ENCODE peak calls at places on chromosomes 7 and 10, in eight cellular contexts. One of them, this sample, is unnamed. For H3K4me1, the result is how much of the 10 kb centered on the place peaks cover.

GRCh38 chr7:2928613-2929311 is 84.7 kb upstream of the GNA12 start:
- DNase-seq in tibial artery: no peak
- DNase-seq in GM23338: no peak
- DNase-seq in heart right ventricle: no peak
- DNase-seq in upper lobe of right lung: peak
- DNase-seq in effector memory CD4-positive, alpha-beta T cell: no peak
- DNase-seq in CD8-positive, alpha-beta T cell: no peak
- DNase-seq in foreskin keratinocyte: no peak
- DNase-seq in this sample: no peak

GRCh38 chr7:142308326-142308725 is 50.5 kb upstream of the PRSS58 start:
- DNase-seq in tibial artery: no peak
- DNase-seq in GM23338: no peak
- DNase-seq in heart right ventricle: no peak
- DNase-seq in upper lobe of right lung: no peak
- DNase-seq in effector memory CD4-positive, alpha-beta T cell: no peak
- DNase-seq in CD8-positive, alpha-beta T cell: no peak
- DNase-seq in foreskin keratinocyte: no peak
- DNase-seq in this sample: no peak

GRCh38 chr7:7554021-7554432 is 12.7 kb upstream of the MIOS start:
- DNase-seq in tibial artery: no peak
- DNase-seq in GM23338: no peak
- DNase-seq in heart right ventricle: no peak
- DNase-seq in upper lobe of right lung: no peak
- DNase-seq in effector memory CD4-positive, alpha-beta T cell: no peak
- DNase-seq in CD8-positive, alpha-beta T cell: no peak
- DNase-seq in foreskin keratinocyte: peak
- DNase-seq in this sample: no peak

GRCh38 chr10:8069627-8070026 is 15.1 kb downstream of the GATA3 start:
- DNase-seq in tibial artery: no peak
- DNase-seq in GM23338: no peak
- DNase-seq in heart right ventricle: no peak
- DNase-seq in upper lobe of right lung: no peak
- DNase-seq in effector memory CD4-positive, alpha-beta T cell: no peak
- DNase-seq in CD8-positive, alpha-beta T cell: no peak
- DNase-seq in foreskin keratinocyte: no peak
- DNase-seq in this sample: no peak

GRCh38 chr10:3398825-3399646 is 226.5 kb upstream of the PITRM1 start:
- DNase-seq in tibial artery: no peak
- DNase-seq in GM23338: no peak
- DNase-seq in heart right ventricle: peak
- DNase-seq in upper lobe of right lung: peak
- DNase-seq in effector memory CD4-positive, alpha-beta T cell: no peak
- DNase-seq in CD8-positive, alpha-beta T cell: no peak
- DNase-seq in foreskin keratinocyte: no peak
- DNase-seq in this sample: no peak

GRCh38 chr7:101924171-101924570 is 106.7 kb downstream of the CUX1 start:
- DNase-seq in tibial artery: peak
- DNase-seq in GM23338: no peak
- DNase-seq in heart right ventricle: peak
- DNase-seq in upper lobe of right lung: no peak
- DNase-seq in effector memory CD4-positive, alpha-beta T cell: no peak
- DNase-seq in CD8-positive, alpha-beta T cell: no peak
- DNase-seq in foreskin keratinocyte: no peak
- DNase-seq in this sample: no peak

GRCh38 chr7:151101621-151102396 is 15.5 kb downstream of the AGAP3 start:
- DNase-seq in tibial artery: no peak
- DNase-seq in GM23338: no peak
- DNase-seq in heart right ventricle: no peak
- DNase-seq in upper lobe of right lung: no peak
- DNase-seq in effector memory CD4-positive, alpha-beta T cell: no peak
- DNase-seq in CD8-positive, alpha-beta T cell: no peak
- DNase-seq in foreskin keratinocyte: no peak
- DNase-seq in this sample: no peak

GRCh38 chr7:35878356-35878755 is 77.5 kb downstream of the SEPTIN7 start:
- DNase-seq in tibial artery: no peak
- DNase-seq in GM23338: no peak
- DNase-seq in heart right ventricle: no peak
- DNase-seq in upper lobe of right lung: no peak
- DNase-seq in effector memory CD4-positive, alpha-beta T cell: no peak
- DNase-seq in CD8-positive, alpha-beta T cell: no peak
- DNase-seq in foreskin keratinocyte: no peak
- DNase-seq in this sample: no peak

GRCh38 chr10:110137142-110137545 is 70.3 kb upstream of the MXI1 start:
- DNase-seq in tibial artery: no peak
- DNase-seq in GM23338: peak
- DNase-seq in heart right ventricle: peak
- DNase-seq in upper lobe of right lung: no peak
- DNase-seq in effector memory CD4-positive, alpha-beta T cell: no peak
- DNase-seq in CD8-positive, alpha-beta T cell: no peak
- DNase-seq in foreskin keratinocyte: peak
- DNase-seq in this sample: peak

GRCh38 chr10:59648711-59649201 is 60.9 kb downstream of the SLC16A9 start:
- DNase-seq in tibial artery: no peak
- DNase-seq in GM23338: peak
- DNase-seq in heart right ventricle: no peak
- DNase-seq in upper lobe of right lung: no peak
- DNase-seq in effector memory CD4-positive, alpha-beta T cell: no peak
- DNase-seq in CD8-positive, alpha-beta T cell: no peak
- DNase-seq in foreskin keratinocyte: peak
- DNase-seq in this sample: no peak

GRCh38 chr7:44978511-44979366 is at the start of gene MYO1G:
- DNase-seq in tibial artery: no peak
- DNase-seq in GM23338: no peak
- DNase-seq in heart right ventricle: no peak
- DNase-seq in upper lobe of right lung: peak
- DNase-seq in effector memory CD4-positive, alpha-beta T cell: peak
- DNase-seq in CD8-positive, alpha-beta T cell: peak
- DNase-seq in foreskin keratinocyte: no peak
- DNase-seq in this sample: peak

GRCh38 chr7:45185864-45186250 is 28.3 kb downstream of the RAMP3 start:
- DNase-seq in tibial artery: no peak
- DNase-seq in GM23338: no peak
- DNase-seq in heart right ventricle: no peak
- DNase-seq in upper lobe of right lung: no peak
- DNase-seq in effector memory CD4-positive, alpha-beta T cell: no peak
- DNase-seq in CD8-positive, alpha-beta T cell: no peak
- DNase-seq in foreskin keratinocyte: no peak
- DNase-seq in this sample: no peak

GRCh38 chr10:5960070-5960972 is 17.0 kb downstream of the IL15RA start:
- DNase-seq in tibial artery: no peak
- DNase-seq in GM23338: no peak
- DNase-seq in heart right ventricle: no peak
- DNase-seq in upper lobe of right lung: peak
- DNase-seq in effector memory CD4-positive, alpha-beta T cell: no peak
- DNase-seq in CD8-positive, alpha-beta T cell: no peak
- DNase-seq in foreskin keratinocyte: no peak
- DNase-seq in this sample: no peak

GRCh38 chr10:133388973-133389818 is 4.8 kb upstream of the MTG1 start:
- DNase-seq in tibial artery: no peak
- DNase-seq in GM23338: no peak
- DNase-seq in heart right ventricle: no peak
- DNase-seq in upper lobe of right lung: peak
- DNase-seq in effector memory CD4-positive, alpha-beta T cell: no peak
- DNase-seq in CD8-positive, alpha-beta T cell: no peak
- DNase-seq in foreskin keratinocyte: no peak
- DNase-seq in this sample: peak

GRCh38 chr10:43128958-43129706 is 9.1 kb upstream of the CSGALNACT2 start:
- DNase-seq in tibial artery: no peak
- DNase-seq in GM23338: no peak
- DNase-seq in heart right ventricle: no peak
- DNase-seq in upper lobe of right lung: no peak
- DNase-seq in effector memory CD4-positive, alpha-beta T cell: no peak
- DNase-seq in CD8-positive, alpha-beta T cell: no peak
- DNase-seq in foreskin keratinocyte: peak
- DNase-seq in this sample: no peak

GRCh38 chr7:84701524-84702306 is 485.1 kb downstream of the SEMA3D start:
- DNase-seq in tibial artery: no peak
- DNase-seq in GM23338: no peak
- DNase-seq in heart right ventricle: no peak
- DNase-seq in upper lobe of right lung: no peak
- DNase-seq in effector memory CD4-positive, alpha-beta T cell: no peak
- DNase-seq in CD8-positive, alpha-beta T cell: no peak
- DNase-seq in foreskin keratinocyte: peak
- DNase-seq in this sample: no peak

DNA sequence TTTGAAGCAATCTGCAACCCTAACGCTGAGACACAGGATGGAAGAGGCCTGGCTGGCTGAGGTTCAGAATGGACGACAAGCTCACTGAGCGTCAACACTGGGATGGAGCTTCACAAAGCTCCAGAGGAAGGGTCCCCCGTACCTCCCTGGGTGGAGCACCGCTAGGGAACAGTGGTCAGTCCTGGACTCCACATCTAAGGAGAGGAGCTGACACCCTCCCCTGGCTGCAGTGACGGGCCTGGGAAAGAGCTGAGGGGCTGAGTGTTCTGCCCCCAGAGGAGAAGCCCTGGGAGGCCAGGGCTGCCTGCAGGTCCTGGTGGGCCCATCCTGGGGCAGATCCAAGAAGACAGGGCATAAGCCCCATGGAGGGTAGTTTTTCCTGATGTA is 146.2 kb downstream of the ARHGAP22 start:
- DNase-seq in tibial artery: no peak
- DNase-seq in GM23338: no peak
- DNase-seq in heart right ventricle: no peak
- DNase-seq in upper lobe of right lung: peak
- DNase-seq in effector memory CD4-positive, alpha-beta T cell: no peak
- DNase-seq in CD8-positive, alpha-beta T cell: no peak
- DNase-seq in foreskin keratinocyte: no peak
- DNase-seq in this sample: no peak
- H3K4me1 ChIP-seq in tibial artery: under half
- H3K4me1 ChIP-seq in GM23338: under half
- H3K4me1 ChIP-seq in heart right ventricle: under half
- H3K4me1 ChIP-seq in upper lobe of right lung: under half
- H3K4me1 ChIP-seq in effector memory CD4-positive, alpha-beta T cell: under half
- H3K4me1 ChIP-seq in CD8-positive, alpha-beta T cell: under half
- H3K4me1 ChIP-seq in foreskin keratinocyte: under half
- H3K4me1 ChIP-seq in this sample: under half

GRCh38 chr7:130878785-130879184 is 144.8 kb upstream of the KLF14 start:
- DNase-seq in tibial artery: no peak
- DNase-seq in GM23338: no peak
- DNase-seq in heart right ventricle: no peak
- DNase-seq in upper lobe of right lung: no peak
- DNase-seq in effector memory CD4-positive, alpha-beta T cell: no peak
- DNase-seq in CD8-positive, alpha-beta T cell: no peak
- DNase-seq in foreskin keratinocyte: no peak
- DNase-seq in this sample: no peak
- H3K4me1 ChIP-seq in tibial artery: under half
- H3K4me1 ChIP-seq in GM23338: under half
- H3K4me1 ChIP-seq in heart right ventricle: under half
- H3K4me1 ChIP-seq in upper lobe of right lung: under half
- H3K4me1 ChIP-seq in effector memory CD4-positive, alpha-beta T cell: under half
- H3K4me1 ChIP-seq in CD8-positive, alpha-beta T cell: under half
- H3K4me1 ChIP-seq in foreskin keratinocyte: under half
- H3K4me1 ChIP-seq in this sample: under half

DNA sequence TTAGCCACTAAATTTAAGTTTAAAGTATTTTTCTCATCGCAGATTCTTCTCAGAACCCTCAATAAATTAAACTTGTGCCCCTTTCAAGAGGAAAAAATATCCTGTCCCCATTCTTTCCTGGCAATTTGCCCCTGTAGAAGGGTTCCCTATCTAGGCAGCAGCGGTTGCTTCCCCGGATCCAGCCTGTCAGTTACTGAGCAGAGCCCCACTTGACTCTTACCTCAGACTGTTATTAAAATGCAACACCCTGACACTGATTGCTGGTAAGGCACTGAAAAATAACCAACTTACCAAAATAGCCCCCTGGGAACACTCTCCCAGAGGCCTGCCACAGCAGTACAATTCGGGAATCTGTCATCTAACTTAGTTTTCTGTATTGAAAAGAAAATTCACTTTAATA is 13.9 kb downstream of the LMTK2 start:
- DNase-seq in tibial artery: no peak
- DNase-seq in GM23338: no peak
- DNase-seq in heart right ventricle: peak
- DNase-seq in upper lobe of right lung: no peak
- DNase-seq in effector memory CD4-positive, alpha-beta T cell: no peak
- DNase-seq in CD8-positive, alpha-beta T cell: no peak
- DNase-seq in foreskin keratinocyte: no peak
- DNase-seq in this sample: no peak
- H3K4me1 ChIP-seq in tibial artery: under half
- H3K4me1 ChIP-seq in GM23338: under half
- H3K4me1 ChIP-seq in heart right ventricle: under half
- H3K4me1 ChIP-seq in upper lobe of right lung: under half
- H3K4me1 ChIP-seq in effector memory CD4-positive, alpha-beta T cell: under half
- H3K4me1 ChIP-seq in CD8-positive, alpha-beta T cell: under half
- H3K4me1 ChIP-seq in foreskin keratinocyte: under half
- H3K4me1 ChIP-seq in this sample: under half

GRCh38 chr10:72002354-72003295 is 38.4 kb downstream of the CHST3 start:
- DNase-seq in tibial artery: no peak
- DNase-seq in GM23338: no peak
- DNase-seq in heart right ventricle: no peak
- DNase-seq in upper lobe of right lung: no peak
- DNase-seq in effector memory CD4-positive, alpha-beta T cell: no peak
- DNase-seq in CD8-positive, alpha-beta T cell: no peak
- DNase-seq in foreskin keratinocyte: no peak
- DNase-seq in this sample: no peak
- H3K4me1 ChIP-seq in tibial artery: under half
- H3K4me1 ChIP-seq in GM23338: under half
- H3K4me1 ChIP-seq in heart right ventricle: under half
- H3K4me1 ChIP-seq in upper lobe of right lung: under half
- H3K4me1 ChIP-seq in effector memory CD4-positive, alpha-beta T cell: under half
- H3K4me1 ChIP-seq in CD8-positive, alpha-beta T cell: under half
- H3K4me1 ChIP-seq in foreskin keratinocyte: under half
- H3K4me1 ChIP-seq in this sample: under half

GRCh38 chr7:230274-230673 is 37.9 kb downstream of the FAM20C start:
- DNase-seq in tibial artery: no peak
- DNase-seq in GM23338: no peak
- DNase-seq in heart right ventricle: no peak
- DNase-seq in upper lobe of right lung: no peak
- DNase-seq in effector memory CD4-positive, alpha-beta T cell: no peak
- DNase-seq in CD8-positive, alpha-beta T cell: no peak
- DNase-seq in foreskin keratinocyte: no peak
- DNase-seq in this sample: no peak
- H3K4me1 ChIP-seq in tibial artery: half or more
- H3K4me1 ChIP-seq in GM23338: under half
- H3K4me1 ChIP-seq in heart right ventricle: half or more
- H3K4me1 ChIP-seq in upper lobe of right lung: under half
- H3K4me1 ChIP-seq in effector memory CD4-positive, alpha-beta T cell: under half
- H3K4me1 ChIP-seq in CD8-positive, alpha-beta T cell: under half
- H3K4me1 ChIP-seq in foreskin keratinocyte: under half
- H3K4me1 ChIP-seq in this sample: under half

This sample was measured in CD4-positive, CD25-positive, alpha-beta regulatory T cell.